ENCODE peak calls at places on chromosomes 5 and 9, in four cellular contexts. One of them, this sample, is unnamed.

GRCh38 chr9:110890416-110890815 is 147.9 kb downstream of the LPAR1 start:
- DNase-seq in glutamatergic neuron: no peak
- DNase-seq in choroid plexus epithelial cell: no peak
- DNase-seq in activated CD8-positive, alpha-beta T cell treated with anti-CD3 and anti-CD28 coated beads for 36 hours: no peak
- DNase-seq in this sample: no peak

GRCh38 chr9:100303812-100304211 is 48.9 kb downstream of the TEX10 start:
- DNase-seq in glutamatergic neuron: no peak
- DNase-seq in choroid plexus epithelial cell: no peak
- DNase-seq in activated CD8-positive, alpha-beta T cell treated with anti-CD3 and anti-CD28 coated beads for 36 hours: no peak
- DNase-seq in this sample: no peak

GRCh38 chr5:52658266-52658665 is 129.4 kb upstream of the ITGA1 start:
- DNase-seq in glutamatergic neuron: no peak
- DNase-seq in choroid plexus epithelial cell: no peak
- DNase-seq in activated CD8-positive, alpha-beta T cell treated with anti-CD3 and anti-CD28 coated beads for 36 hours: no peak
- DNase-seq in this sample: no peak

GRCh38 chr9:129949821-129950220 is 93.2 kb downstream of the FNBP1 start:
- DNase-seq in glutamatergic neuron: no peak
- DNase-seq in choroid plexus epithelial cell: no peak
- DNase-seq in activated CD8-positive, alpha-beta T cell treated with anti-CD3 and anti-CD28 coated beads for 36 hours: no peak
- DNase-seq in this sample: no peak

GRCh38 chr5:73447234-73448071 is 1.1 kb downstream of the FOXD1 start:
- DNase-seq in glutamatergic neuron: peak; percentile 67
- DNase-seq in choroid plexus epithelial cell: peak; percentile 78
- DNase-seq in activated CD8-positive, alpha-beta T cell treated with anti-CD3 and anti-CD28 coated beads for 36 hours: peak; percentile 63
- DNase-seq in this sample: peak; percentile 68

GRCh38 chr5:134133213-134133994 is 18.9 kb downstream of the TCF7 start:
- DNase-seq in glutamatergic neuron: peak; percentile 5
- DNase-seq in choroid plexus epithelial cell: no peak
- DNase-seq in activated CD8-positive, alpha-beta T cell treated with anti-CD3 and anti-CD28 coated beads for 36 hours: peak; percentile 26
- DNase-seq in this sample: no peak

GRCh38 chr9:130444565-130445221 is at the start of gene ASS1:
- DNase-seq in glutamatergic neuron: no peak
- DNase-seq in choroid plexus epithelial cell: peak; percentile 37
- DNase-seq in activated CD8-positive, alpha-beta T cell treated with anti-CD3 and anti-CD28 coated beads for 36 hours: peak; percentile 66
- DNase-seq in this sample: peak; percentile 81

GRCh38 chr5:87347272-87347671 is 65.5 kb downstream of the CCNH start:
- DNase-seq in glutamatergic neuron: no peak
- DNase-seq in choroid plexus epithelial cell: peak; percentile 6
- DNase-seq in activated CD8-positive, alpha-beta T cell treated with anti-CD3 and anti-CD28 coated beads for 36 hours: no peak
- DNase-seq in this sample: no peak

GRCh38 chr5:67577424-67577823 is 380.8 kb upstream of the CD180 start:
- DNase-seq in glutamatergic neuron: no peak
- DNase-seq in choroid plexus epithelial cell: peak; percentile 56
- DNase-seq in activated CD8-positive, alpha-beta T cell treated with anti-CD3 and anti-CD28 coated beads for 36 hours: no peak
- DNase-seq in this sample: no peak

GRCh38 chr9:11199335-11199734 is 586.5 kb upstream of the PTPRD start:
- DNase-seq in glutamatergic neuron: peak; percentile 57
- DNase-seq in choroid plexus epithelial cell: no peak
- DNase-seq in activated CD8-positive, alpha-beta T cell treated with anti-CD3 and anti-CD28 coated beads for 36 hours: no peak
- DNase-seq in this sample: no peak

GRCh38 chr5:116696356-116696755 is 121.7 kb upstream of the SEMA6A start:
- DNase-seq in glutamatergic neuron: no peak
- DNase-seq in choroid plexus epithelial cell: peak; percentile 34
- DNase-seq in activated CD8-positive, alpha-beta T cell treated with anti-CD3 and anti-CD28 coated beads for 36 hours: no peak
- DNase-seq in this sample: no peak

GRCh38 chr9:9003184-9003583 is 1203.6 kb upstream of the DMAC1 start:
- DNase-seq in glutamatergic neuron: no peak
- DNase-seq in choroid plexus epithelial cell: peak; percentile 4
- DNase-seq in activated CD8-positive, alpha-beta T cell treated with anti-CD3 and anti-CD28 coated beads for 36 hours: no peak
- DNase-seq in this sample: no peak

GRCh38 chr9:13942695-13943094 is 371.2 kb downstream of the NFIB start:
- DNase-seq in glutamatergic neuron: no peak
- DNase-seq in choroid plexus epithelial cell: peak; percentile 97
- DNase-seq in activated CD8-positive, alpha-beta T cell treated with anti-CD3 and anti-CD28 coated beads for 36 hours: peak; percentile 37
- DNase-seq in this sample: no peak

GRCh38 chr5:33507426-33507825 is 66.7 kb downstream of the TARS1 start:
- DNase-seq in glutamatergic neuron: no peak
- DNase-seq in choroid plexus epithelial cell: no peak
- DNase-seq in activated CD8-positive, alpha-beta T cell treated with anti-CD3 and anti-CD28 coated beads for 36 hours: no peak
- DNase-seq in this sample: no peak

GRCh38 chr9:105246656-105247162 is 2.3 kb downstream of the SLC44A1 start:
- DNase-seq in glutamatergic neuron: no peak
- DNase-seq in choroid plexus epithelial cell: no peak
- DNase-seq in activated CD8-positive, alpha-beta T cell treated with anti-CD3 and anti-CD28 coated beads for 36 hours: no peak
- DNase-seq in this sample: no peak

GRCh38 chr9:107137495-107138202 is 145.4 kb upstream of the RAD23B start:
- DNase-seq in glutamatergic neuron: no peak
- DNase-seq in choroid plexus epithelial cell: peak; percentile 53
- DNase-seq in activated CD8-positive, alpha-beta T cell treated with anti-CD3 and anti-CD28 coated beads for 36 hours: peak; percentile 17
- DNase-seq in this sample: no peak

GRCh38 chr5:91114658-91115057 is 268.5 kb downstream of the ARRDC3 start:
- DNase-seq in glutamatergic neuron: no peak
- DNase-seq in choroid plexus epithelial cell: no peak
- DNase-seq in activated CD8-positive, alpha-beta T cell treated with anti-CD3 and anti-CD28 coated beads for 36 hours: no peak
- DNase-seq in this sample: no peak

GRCh38 chr9:129885670-129886106 is 50.4 kb downstream of the USP20 start:
- DNase-seq in glutamatergic neuron: peak; percentile 92
- DNase-seq in choroid plexus epithelial cell: peak; percentile 92
- DNase-seq in activated CD8-positive, alpha-beta T cell treated with anti-CD3 and anti-CD28 coated beads for 36 hours: peak; percentile 95
- DNase-seq in this sample: peak; percentile 90

GRCh38 chr9:127897194-127897692 is 2.2 kb downstream of the ST6GALNAC6 start:
- DNase-seq in glutamatergic neuron: peak; percentile 82
- DNase-seq in choroid plexus epithelial cell: peak; percentile 91
- DNase-seq in activated CD8-positive, alpha-beta T cell treated with anti-CD3 and anti-CD28 coated beads for 36 hours: peak; percentile 56
- DNase-seq in this sample: peak; percentile 89

GRCh38 chr9:71895122-71895521 is 15.9 kb downstream of the ABHD17B start:
- DNase-seq in glutamatergic neuron: no peak
- DNase-seq in choroid plexus epithelial cell: peak; percentile 64
- DNase-seq in activated CD8-positive, alpha-beta T cell treated with anti-CD3 and anti-CD28 coated beads for 36 hours: no peak
- DNase-seq in this sample: no peak

GRCh38 chr5:27463446-27464149 is 425.2 kb upstream of the CDH9 start:
- DNase-seq in glutamatergic neuron: no peak
- DNase-seq in choroid plexus epithelial cell: no peak
- DNase-seq in activated CD8-positive, alpha-beta T cell treated with anti-CD3 and anti-CD28 coated beads for 36 hours: no peak
- DNase-seq in this sample: no peak

GRCh38 chr9:111094433-111095421 is 56.5 kb upstream of the LPAR1 start:
- DNase-seq in glutamatergic neuron: no peak
- DNase-seq in choroid plexus epithelial cell: peak; percentile 71
- DNase-seq in activated CD8-positive, alpha-beta T cell treated with anti-CD3 and anti-CD28 coated beads for 36 hours: no peak
- DNase-seq in this sample: no peak

GRCh38 chr5:157222506-157223230 is 42.0 kb downstream of the ITK start:
- DNase-seq in glutamatergic neuron: no peak
- DNase-seq in choroid plexus epithelial cell: peak; percentile 63
- DNase-seq in activated CD8-positive, alpha-beta T cell treated with anti-CD3 and anti-CD28 coated beads for 36 hours: peak; percentile 88
- DNase-seq in this sample: no peak

GRCh38 chr5:10552183-10553143 is 11.4 kb upstream of the ANKRD33B start:
- DNase-seq in glutamatergic neuron: no peak
- DNase-seq in choroid plexus epithelial cell: no peak
- DNase-seq in activated CD8-positive, alpha-beta T cell treated with anti-CD3 and anti-CD28 coated beads for 36 hours: no peak
- DNase-seq in this sample: no peak

GRCh38 chr5:150514708-150515211 is 6.8 kb downstream of the NDST1 start:
- DNase-seq in glutamatergic neuron: no peak
- DNase-seq in choroid plexus epithelial cell: no peak
- DNase-seq in activated CD8-positive, alpha-beta T cell treated with anti-CD3 and anti-CD28 coated beads for 36 hours: no peak
- DNase-seq in this sample: no peak
- TF ChIP-seq CTCF in glutamatergic neuron: no peak
- TF ChIP-seq CTCF in choroid plexus epithelial cell: no peak
- TF ChIP-seq CTCF in activated CD8-positive, alpha-beta T cell treated with anti-CD3 and anti-CD28 coated beads for 36 hours: no peak
- TF ChIP-seq CTCF in this sample: no peak

GRCh38 chr9:101727621-101728524 is 10.6 kb downstream of the GRIN3A start:
- DNase-seq in glutamatergic neuron: peak; percentile 22
- DNase-seq in choroid plexus epithelial cell: peak; percentile 54
- DNase-seq in activated CD8-positive, alpha-beta T cell treated with anti-CD3 and anti-CD28 coated beads for 36 hours: peak; percentile 14
- DNase-seq in this sample: peak; percentile 28
- TF ChIP-seq CTCF in glutamatergic neuron: peak; percentile 79
- TF ChIP-seq CTCF in choroid plexus epithelial cell: peak; percentile 74
- TF ChIP-seq CTCF in activated CD8-positive, alpha-beta T cell treated with anti-CD3 and anti-CD28 coated beads for 36 hours: peak; percentile 33
- TF ChIP-seq CTCF in this sample: peak; percentile 51

GRCh38 chr5:74865799-74866652 is at the start of gene FAM169A:
- DNase-seq in glutamatergic neuron: peak; percentile 68
- DNase-seq in choroid plexus epithelial cell: peak; percentile 16
- DNase-seq in activated CD8-positive, alpha-beta T cell treated with anti-CD3 and anti-CD28 coated beads for 36 hours: peak; percentile 50
- DNase-seq in this sample: peak; percentile 73
- TF ChIP-seq CTCF in glutamatergic neuron: no peak
- TF ChIP-seq CTCF in choroid plexus epithelial cell: no peak
- TF ChIP-seq CTCF in activated CD8-positive, alpha-beta T cell treated with anti-CD3 and anti-CD28 coated beads for 36 hours: no peak
- TF ChIP-seq CTCF in this sample: no peak

GRCh38 chr5:132459983-132460834 is 30.4 kb downstream of the IRF1 start:
- DNase-seq in glutamatergic neuron: no peak
- DNase-seq in choroid plexus epithelial cell: peak; percentile 61
- DNase-seq in activated CD8-positive, alpha-beta T cell treated with anti-CD3 and anti-CD28 coated beads for 36 hours: no peak
- DNase-seq in this sample: no peak
- TF ChIP-seq CTCF in glutamatergic neuron: peak; percentile 14
- TF ChIP-seq CTCF in choroid plexus epithelial cell: peak; percentile 48
- TF ChIP-seq CTCF in activated CD8-positive, alpha-beta T cell treated with anti-CD3 and anti-CD28 coated beads for 36 hours: no peak
- TF ChIP-seq CTCF in this sample: no peak

GRCh38 chr9:93435386-93435785 is 16.1 kb upstream of the FAM120A start:
- DNase-seq in glutamatergic neuron: no peak
- DNase-seq in choroid plexus epithelial cell: no peak
- DNase-seq in activated CD8-positive, alpha-beta T cell treated with anti-CD3 and anti-CD28 coated beads for 36 hours: no peak
- DNase-seq in this sample: no peak

GRCh38 chr9:93427655-93428379 is 23.7 kb upstream of the FAM120A start:
- DNase-seq in glutamatergic neuron: peak; percentile 38
- DNase-seq in choroid plexus epithelial cell: no peak
- DNase-seq in activated CD8-positive, alpha-beta T cell treated with anti-CD3 and anti-CD28 coated beads for 36 hours: peak; percentile 20
- DNase-seq in this sample: peak; percentile 35

GRCh38 chr9:93434056-93434455 is 17.4 kb upstream of the FAM120A start:
- DNase-seq in glutamatergic neuron: no peak
- DNase-seq in choroid plexus epithelial cell: no peak
- DNase-seq in activated CD8-positive, alpha-beta T cell treated with anti-CD3 and anti-CD28 coated beads for 36 hours: no peak
- DNase-seq in this sample: no peak

GRCh38 chr9:93432964-93433363 is 18.5 kb upstream of the FAM120A start:
- DNase-seq in glutamatergic neuron: no peak
- DNase-seq in choroid plexus epithelial cell: no peak
- DNase-seq in activated CD8-positive, alpha-beta T cell treated with anti-CD3 and anti-CD28 coated beads for 36 hours: no peak
- DNase-seq in this sample: no peak

GRCh38 chr9:93431498-93432105 is 19.9 kb upstream of the FAM120A start:
- DNase-seq in glutamatergic neuron: no peak
- DNase-seq in choroid plexus epithelial cell: no peak
- DNase-seq in activated CD8-positive, alpha-beta T cell treated with anti-CD3 and anti-CD28 coated beads for 36 hours: no peak
- DNase-seq in this sample: no peak
- TF ChIP-seq CTCF in glutamatergic neuron: no peak
- TF ChIP-seq CTCF in choroid plexus epithelial cell: no peak
- TF ChIP-seq CTCF in activated CD8-positive, alpha-beta T cell treated with anti-CD3 and anti-CD28 coated beads for 36 hours: no peak
- TF ChIP-seq CTCF in this sample: no peak

GRCh38 chr5:141330299-141331080 is at the start of gene PCDHGA1:
- DNase-seq in glutamatergic neuron: no peak
- DNase-seq in choroid plexus epithelial cell: peak; percentile 67
- DNase-seq in activated CD8-positive, alpha-beta T cell treated with anti-CD3 and anti-CD28 coated beads for 36 hours: peak; percentile 56
- DNase-seq in this sample: no peak
- TF ChIP-seq CTCF in glutamatergic neuron: no peak
- TF ChIP-seq CTCF in choroid plexus epithelial cell: peak; percentile 53
- TF ChIP-seq CTCF in activated CD8-positive, alpha-beta T cell treated with anti-CD3 and anti-CD28 coated beads for 36 hours: no peak
- TF ChIP-seq CTCF in this sample: no peak

GRCh38 chr5:176364765-176365662 is at the start of gene ARL10:
- DNase-seq in glutamatergic neuron: peak; percentile 74
- DNase-seq in choroid plexus epithelial cell: peak; percentile 25
- DNase-seq in activated CD8-positive, alpha-beta T cell treated with anti-CD3 and anti-CD28 coated beads for 36 hours: peak; percentile 69
- DNase-seq in this sample: peak; percentile 63

GRCh38 chr5:176359658-176360057 is 1.9 kb downstream of the KIAA1191 start:
- DNase-seq in glutamatergic neuron: no peak
- DNase-seq in choroid plexus epithelial cell: peak; percentile 9
- DNase-seq in activated CD8-positive, alpha-beta T cell treated with anti-CD3 and anti-CD28 coated beads for 36 hours: peak; percentile 20
- DNase-seq in this sample: no peak

GRCh38 chr5:176360894-176361436 is 599 bp downstream of the KIAA1191 start:
- DNase-seq in glutamatergic neuron: no peak
- DNase-seq in choroid plexus epithelial cell: peak; percentile 20
- DNase-seq in activated CD8-positive, alpha-beta T cell treated with anti-CD3 and anti-CD28 coated beads for 36 hours: no peak
- DNase-seq in this sample: no peak

GRCh38 chr5:176362098-176362442 is 506 bp upstream of the KIAA1191 start:
- DNase-seq in glutamatergic neuron: no peak
- DNase-seq in choroid plexus epithelial cell: no peak
- DNase-seq in activated CD8-positive, alpha-beta T cell treated with anti-CD3 and anti-CD28 coated beads for 36 hours: no peak
- DNase-seq in this sample: no peak

GRCh38 chr5:176361437-176362097 is at the start of gene KIAA1191:
- DNase-seq in glutamatergic neuron: peak; percentile 96
- DNase-seq in choroid plexus epithelial cell: peak; percentile 91
- DNase-seq in activated CD8-positive, alpha-beta T cell treated with anti-CD3 and anti-CD28 coated beads for 36 hours: peak; percentile 96
- DNase-seq in this sample: peak; percentile 92
- TF ChIP-seq CTCF in glutamatergic neuron: no peak
- TF ChIP-seq CTCF in choroid plexus epithelial cell: peak; percentile 37
- TF ChIP-seq CTCF in activated CD8-positive, alpha-beta T cell treated with anti-CD3 and anti-CD28 coated beads for 36 hours: peak; percentile 14
- TF ChIP-seq CTCF in this sample: no peak

GRCh38 chr9:35380016-35380415 is 109.9 kb upstream of the RUSC2 start:
- DNase-seq in glutamatergic neuron: no peak
- DNase-seq in choroid plexus epithelial cell: no peak
- DNase-seq in activated CD8-positive, alpha-beta T cell treated with anti-CD3 and anti-CD28 coated beads for 36 hours: no peak
- DNase-seq in this sample: no peak

GRCh38 chr9:35380619-35381018 is 109.3 kb upstream of the RUSC2 start:
- DNase-seq in glutamatergic neuron: no peak
- DNase-seq in choroid plexus epithelial cell: no peak
- DNase-seq in activated CD8-positive, alpha-beta T cell treated with anti-CD3 and anti-CD28 coated beads for 36 hours: no peak
- DNase-seq in this sample: no peak

GRCh38 chr9:35385042-35385441 is 104.9 kb upstream of the RUSC2 start:
- DNase-seq in glutamatergic neuron: no peak
- DNase-seq in choroid plexus epithelial cell: peak; percentile 85
- DNase-seq in activated CD8-positive, alpha-beta T cell treated with anti-CD3 and anti-CD28 coated beads for 36 hours: no peak
- DNase-seq in this sample: no peak
- TF ChIP-seq CTCF in glutamatergic neuron: no peak
- TF ChIP-seq CTCF in choroid plexus epithelial cell: peak; percentile 86
- TF ChIP-seq CTCF in activated CD8-positive, alpha-beta T cell treated with anti-CD3 and anti-CD28 coated beads for 36 hours: no peak
- TF ChIP-seq CTCF in this sample: no peak

This sample was measured in nephron progenitor cell.